ENCODE peak calls at places on chromosomes 1 and 21, in seven cellular contexts. V is SK-N-SH, I is K562, P is mesendoderm, U is GM23248, S is neuronal stem cell, O is mammary epithelial cell. N is an unnamed sample.

GRCh38 chr1:82227286-82227685 is 426.6 kb downstream of the ADGRL2 start:
- DNase-seq in S (no peak), U (no peak), P (no peak), O (no peak), V (no peak), I (no peak), N (no peak)

GRCh38 chr1:190754769-190755168 is 277.1 kb upstream of the BRINP3 start:
- DNase-seq in S (no peak), U (peak; percentile 0), O (peak; percentile 9), I (peak; percentile 34), P (no peak), V (peak; percentile 5), N (no peak)

GRCh38 chr1:234000557-234001081 is 96.1 kb downstream of the SLC35F3 start:
- DNase-seq in P (peak; percentile 21), I (no peak), S (no peak), V (no peak), U (no peak), O (no peak), N (no peak)

GRCh38 chr1:112714313-112715263 is 544 bp downstream of the PPM1J start:
- DNase-seq in P (no peak), U (peak; percentile 60), I (peak; percentile 52), O (no peak), V (peak; percentile 50), S (no peak), N (peak; percentile 87)

GRCh38 chr1:181349512-181349911 is 133.8 kb upstream of the CACNA1E start:
- DNase-seq in V (no peak), S (no peak), U (no peak), P (no peak), O (no peak), I (no peak), N (no peak)

GRCh38 chr1:102772831-102773230 is 335.5 kb downstream of the COL11A1 start:
- DNase-seq in P (peak; percentile 36), S (no peak), I (no peak), V (no peak), O (no peak), U (no peak), N (no peak)

GRCh38 chr1:61227857-61228557 is 145.6 kb downstream of the NFIA start:
- DNase-seq in I (no peak), S (no peak), O (peak; percentile 35), P (no peak), V (peak; percentile 27), U (no peak), N (no peak)

GRCh38 chr1:59638172-59638800 is 176.5 kb upstream of the HOOK1 start:
- DNase-seq in P (peak; percentile 90), U (peak; percentile 81), S (peak; percentile 9), V (peak; percentile 63), O (peak; percentile 36), I (peak; percentile 4), N (no peak)

GRCh38 chr1:228281631-228282328 is 73.9 kb downstream of the OBSCN start:
- DNase-seq in S (no peak), V (no peak), P (no peak), U (no peak), I (no peak), O (no peak), N (peak; percentile 69)

GRCh38 chr1:19605884-19606442 is 38.1 kb upstream of the NBL1 start:
- DNase-seq in S (no peak), I (no peak), O (no peak), P (no peak), V (no peak), U (peak; percentile 55), N (no peak)

GRCh38 chr21:25742900-25743299 is 8.1 kb downstream of the GABPA start:
- DNase-seq in O (peak; percentile 54), I (no peak), U (no peak), V (no peak), P (no peak), S (no peak), N (no peak)

GRCh38 chr1:17075470-17076255 is 21.8 kb upstream of the SDHB start:
- DNase-seq in P (peak; percentile 83), V (no peak), S (no peak), O (no peak), I (peak; percentile 57), U (peak; percentile 36), N (no peak)

GRCh38 chr21:17554619-17555472 is 42.0 kb downstream of the CXADR start:
- DNase-seq in I (peak; percentile 8), U (peak; percentile 11), S (peak; percentile 14), O (no peak), V (peak; percentile 61), P (peak; percentile 74), N (no peak)

GRCh38 chr1:15833069-15833679 is 14.3 kb upstream of the SPEN start:
- DNase-seq in S (no peak), U (peak; percentile 93), P (no peak), I (peak; percentile 86), O (peak; percentile 84), V (no peak), N (peak; percentile 87)

GRCh38 chr1:110155878-110156522 is 5.7 kb downstream of the SLC6A17 start:
- DNase-seq in U (peak; percentile 73), O (peak; percentile 53), S (peak; percentile 65), V (no peak), P (peak; percentile 71), I (peak; percentile 67), N (peak; percentile 78)

DNA sequence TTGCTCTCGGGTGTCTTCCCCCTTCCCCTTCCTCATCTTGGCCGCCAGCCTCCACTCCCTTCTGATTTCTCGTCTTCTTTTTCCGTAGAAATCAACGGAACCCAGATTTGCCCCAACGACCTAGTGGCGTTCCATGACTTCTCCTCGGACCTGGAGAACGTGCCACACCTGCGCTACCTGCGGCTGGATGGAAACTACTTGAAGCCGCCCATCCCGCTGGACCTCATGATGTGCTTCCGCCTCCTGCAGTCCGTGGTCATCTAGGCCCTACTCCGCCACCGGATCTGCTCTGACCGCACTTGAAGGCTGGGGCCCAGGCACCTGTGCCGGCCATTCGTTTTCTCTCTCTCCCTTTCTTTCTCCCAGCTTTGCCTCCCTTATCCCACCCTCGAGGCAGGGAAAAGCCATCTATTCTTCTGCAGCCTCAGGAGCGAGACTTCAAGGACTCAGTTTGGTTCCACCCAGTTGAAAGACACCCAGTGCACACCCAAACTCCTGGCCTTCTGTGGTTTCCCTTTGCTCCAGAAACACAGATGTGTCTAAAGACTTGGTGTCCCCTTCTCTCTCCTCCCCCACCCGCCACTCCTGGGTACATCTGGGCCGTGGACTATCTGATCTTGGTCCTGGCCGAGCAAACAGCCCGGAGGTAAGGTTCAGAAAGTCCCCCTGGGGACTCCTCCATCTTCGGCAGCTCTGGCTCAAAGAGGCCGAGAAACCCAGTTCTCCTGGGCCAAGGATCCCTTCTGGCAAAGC is 7.2 kb upstream of the OPTC start:
- DNase-seq in I (no peak), O (no peak), U (peak; percentile 28), S (no peak), P (no peak), V (no peak), N (no peak)
- H3K4me3 ChIP-seq in I (peak overlapping the region; percentile 38), O (no peak overlapping the region), U (peak overlapping the region; percentile 62), S (no peak overlapping the region), P (no peak overlapping the region), V (no peak overlapping the region), N (no peak overlapping the region)

GRCh38 chr1:159598196-159598595 is 10.6 kb downstream of the APCS start:
- DNase-seq in V (no peak), U (peak; percentile 80), S (no peak), O (peak; percentile 93), I (no peak), P (peak; percentile 94), N (no peak)
- H3K9ac ChIP-seq in V (no peak overlapping the region), U (no peak overlapping the region), S (no peak overlapping the region), O (no peak overlapping the region), I (no peak overlapping the region), P (no peak overlapping the region), N (no peak overlapping the region)

GRCh38 chr21:33802458-33802857 is 113.1 kb downstream of the ATP5PO start:
- DNase-seq in U (no peak), O (no peak), V (no peak), P (no peak), I (no peak), S (no peak), N (no peak)

GRCh38 chr21:33797565-33797964 is 118.0 kb downstream of the ATP5PO start:
- DNase-seq in P (no peak), S (no peak), I (no peak), U (no peak), V (no peak), O (no peak), N (no peak)

GRCh38 chr21:33800753-33801423 is 114.7 kb downstream of the ATP5PO start:
- DNase-seq in O (peak; percentile 11), P (no peak), I (no peak), U (no peak), V (no peak), S (no peak), N (no peak)

GRCh38 chr21:33799378-33800090 is 116.1 kb downstream of the ATP5PO start:
- DNase-seq in O (no peak), P (no peak), I (no peak), V (no peak), S (peak; percentile 56), U (no peak), N (no peak)

GRCh38 chr21:33801424-33802405 is 113.9 kb downstream of the ATP5PO start:
- DNase-seq in I (no peak), S (no peak), U (peak; percentile 84), P (peak; percentile 39), O (peak; percentile 96), V (no peak), N (no peak)
- H3K4me3 ChIP-seq in I (no peak overlapping the region), S (no peak overlapping the region), U (no peak overlapping the region), P (no peak overlapping the region), O (no peak overlapping the region), V (no peak overlapping the region), N (no peak overlapping the region)

GRCh38 chr1:1140673-1141072 is 24.8 kb upstream of the C1orf159 start:
- DNase-seq in I (no peak), O (no peak), P (no peak), V (no peak), S (no peak), U (no peak), N (no peak)

GRCh38 chr1:1134300-1134961 is 18.5 kb upstream of the C1orf159 start:
- DNase-seq in O (no peak), P (no peak), I (no peak), S (no peak), U (no peak), V (no peak), N (peak; percentile 74)

GRCh38 chr1:1135339-1136111 is 19.6 kb upstream of the C1orf159 start:
- DNase-seq in P (peak; percentile 69), I (peak; percentile 90), V (no peak), O (no peak), U (no peak), S (no peak), N (no peak)

GRCh38 chr1:1136547-1137230 is 20.8 kb upstream of the C1orf159 start:
- DNase-seq in V (no peak), U (no peak), I (no peak), P (no peak), O (no peak), S (no peak), N (no peak)

DNA sequence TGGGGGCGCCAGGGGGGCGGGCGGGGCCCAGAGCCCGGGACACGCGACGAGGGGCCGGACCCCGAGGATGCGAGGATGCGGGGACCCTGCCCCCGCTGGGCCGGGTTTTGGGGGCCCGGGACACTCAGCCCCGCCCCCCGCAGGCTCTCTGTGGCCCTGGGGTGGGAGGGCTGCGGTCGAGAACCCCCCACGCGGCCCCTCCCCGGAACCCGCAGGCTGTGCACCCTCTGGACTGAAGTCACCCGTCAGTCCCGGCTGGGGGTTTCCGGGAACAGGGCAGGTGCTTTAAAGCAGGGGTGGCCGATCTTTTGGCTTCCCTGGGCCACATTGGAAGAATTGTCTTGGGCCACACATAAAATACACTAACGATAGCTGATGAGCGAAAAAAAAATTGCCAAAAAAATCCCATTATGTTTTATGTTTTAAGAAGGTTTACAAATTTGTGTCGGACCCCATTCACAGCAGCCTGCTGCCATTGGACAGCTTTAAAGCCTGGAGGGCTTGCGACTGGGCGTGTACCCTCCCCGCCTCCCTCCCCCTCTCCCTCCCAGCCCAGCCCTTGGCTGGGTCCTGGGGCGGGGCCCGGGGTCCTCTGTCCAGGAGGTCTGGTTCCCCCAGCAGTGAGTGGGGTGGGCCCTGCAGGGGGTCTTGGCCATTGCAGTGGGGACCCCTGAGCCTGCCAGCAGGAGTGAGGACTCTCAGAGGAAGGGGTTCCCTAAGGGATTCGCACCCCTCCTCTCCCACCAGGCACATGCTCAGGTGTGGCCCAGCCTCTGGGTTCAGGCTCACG is 21.6 kb upstream of the C1orf159 start:
- DNase-seq in S (no peak), U (no peak), P (no peak), I (no peak), O (no peak), V (no peak), N (no peak)
- H3K9ac ChIP-seq in S (no peak overlapping the region), U (no peak overlapping the region), P (no peak overlapping the region), I (no peak overlapping the region), O (no peak overlapping the region), V (no peak overlapping the region), N (no peak overlapping the region)

N was measured in kidney.